ENCODE peak calls at places on chromosomes 2 and 18, in six cellular contexts. Y is AG04450, O is tibial nerve, K is psoas muscle, E is Caco-2, N is heart right ventricle. C is an unnamed sample.
A peak's percentile ranks its signal among the peaks of the same experiment; 100 is the strongest.

GRCh38 chr2:189164732-189165131 is 14.8 kb downstream of the COL5A2 start:
- DNase-seq in Y (no peak), O (peak; percentile 60), K (no peak), E (peak; percentile 33), N (no peak), C (no peak)

GRCh38 chr2:176540995-176541394 is 271.8 kb downstream of the MTX2 start:
- DNase-seq in Y (no peak), O (no peak), K (no peak), E (no peak), N (no peak), C (no peak)

GRCh38 chr18:70931942-70932814 is 643.3 kb downstream of the SOCS6 start:
- DNase-seq in Y (no peak), O (peak; percentile 9), K (no peak), E (no peak), N (no peak), C (no peak)

GRCh38 chr2:72132981-72133720 is 14.5 kb downstream of the CYP26B1 start:
- DNase-seq in Y (no peak), O (no peak), K (no peak), E (no peak), N (no peak), C (no peak)

GRCh38 chr18:36798738-36799473 is 29.9 kb downstream of the TPGS2 start:
- DNase-seq in Y (no peak), O (no peak), K (no peak), E (no peak), N (no peak), C (no peak)

GRCh38 chr18:11851156-11852047 is at the start of gene CHMP1B:
- DNase-seq in Y (peak; percentile 94), O (peak; percentile 98), K (peak; percentile 99), E (peak; percentile 97), N (peak; percentile 98), C (peak; percentile 87)

GRCh38 chr2:97758131-97758705 is 44.8 kb downstream of the ZAP70 start:
- DNase-seq in Y (no peak), O (no peak), K (no peak), E (no peak), N (no peak), C (no peak)

GRCh38 chr18:76592096-76592495 is 97.1 kb upstream of the ZNF516 start:
- DNase-seq in Y (no peak), O (no peak), K (no peak), E (no peak), N (no peak), C (no peak)

GRCh38 chr2:113225505-113226259 is 51.9 kb downstream of the PSD4 start:
- DNase-seq in Y (no peak), O (no peak), K (no peak), E (peak; percentile 46), N (no peak), C (no peak)

GRCh38 chr2:73099486-73099885 is 13.3 kb downstream of the RAB11FIP5 start:
- DNase-seq in Y (no peak), O (no peak), K (no peak), E (no peak), N (no peak), C (no peak)

GRCh38 chr2:136242687-136243277 is 124.8 kb upstream of the CXCR4 start:
- DNase-seq in Y (no peak), O (no peak), K (no peak), E (no peak), N (no peak), C (no peak)

GRCh38 chr2:173136614-173137013 is 61.0 kb downstream of the MAP3K20 start:
- DNase-seq in Y (no peak), O (no peak), K (no peak), E (no peak), N (no peak), C (no peak)

GRCh38 chr2:73894877-73895276 is 2.1 kb downstream of the ACTG2 start:
- DNase-seq in Y (no peak), O (no peak), K (no peak), E (no peak), N (no peak), C (no peak)

GRCh38 chr2:234631896-234632514 is 135.1 kb upstream of the ARL4C start:
- DNase-seq in Y (no peak), O (no peak), K (no peak), E (no peak), N (no peak), C (no peak)

GRCh38 chr2:138421315-138421970 is 80.1 kb upstream of the SPOPL start:
- DNase-seq in Y (no peak), O (no peak), K (no peak), E (peak; percentile 44), N (no peak), C (no peak)

GRCh38 chr2:114577657-114578056 is 135.2 kb downstream of the DPP10 start:
- DNase-seq in Y (no peak), O (no peak), K (no peak), E (no peak), N (no peak), C (no peak)

DNA sequence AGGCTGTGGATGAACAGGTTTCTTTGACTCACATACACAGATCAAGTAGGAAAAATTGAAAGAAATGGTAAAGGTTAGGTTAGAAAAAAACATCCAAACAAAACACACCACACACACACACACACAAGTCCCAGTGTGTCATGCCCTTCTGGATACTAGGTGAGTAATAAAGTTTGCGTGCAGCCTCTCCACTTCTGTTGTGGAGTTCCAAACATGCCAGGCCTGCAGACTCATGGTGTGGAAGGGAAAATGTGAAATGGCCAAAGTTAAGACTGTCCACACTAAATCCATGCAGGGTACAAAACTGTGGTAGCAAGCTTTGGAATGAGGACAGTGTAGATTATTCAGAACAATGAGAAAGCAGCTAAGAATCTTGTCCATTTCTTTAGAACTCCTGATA is 114.6 kb downstream of the IKZF2 start:
- DNase-seq in Y (peak; percentile 18), O (no peak), K (no peak), E (no peak), N (no peak), C (peak; percentile 73)
- H3K4me3 ChIP-seq in Y (no peak overlapping the region), O (no peak overlapping the region), K (no peak overlapping the region), E (no peak overlapping the region), N (no peak overlapping the region), C (no peak overlapping the region)

GRCh38 chr2:240561325-240561971 is 1.3 kb downstream of the DUSP28 start:
- DNase-seq in Y (no peak), O (no peak), K (no peak), E (no peak), N (no peak), C (peak; percentile 37)

GRCh38 chr2:240559271-240559670 is 886 bp upstream of the DUSP28 start:
- DNase-seq in Y (no peak), O (no peak), K (no peak), E (no peak), N (no peak), C (no peak)

GRCh38 chr2:240558229-240558885 is 569 bp upstream of the ANKMY1 start:
- DNase-seq in Y (no peak), O (no peak), K (peak; percentile 16), E (no peak), N (no peak), C (no peak)

GRCh38 chr2:240560084-240560479 is at the start of gene DUSP28:
- DNase-seq in Y (no peak), O (peak; percentile 80), K (peak; percentile 95), E (peak; percentile 87), N (peak; percentile 93), C (no peak)

DNA sequence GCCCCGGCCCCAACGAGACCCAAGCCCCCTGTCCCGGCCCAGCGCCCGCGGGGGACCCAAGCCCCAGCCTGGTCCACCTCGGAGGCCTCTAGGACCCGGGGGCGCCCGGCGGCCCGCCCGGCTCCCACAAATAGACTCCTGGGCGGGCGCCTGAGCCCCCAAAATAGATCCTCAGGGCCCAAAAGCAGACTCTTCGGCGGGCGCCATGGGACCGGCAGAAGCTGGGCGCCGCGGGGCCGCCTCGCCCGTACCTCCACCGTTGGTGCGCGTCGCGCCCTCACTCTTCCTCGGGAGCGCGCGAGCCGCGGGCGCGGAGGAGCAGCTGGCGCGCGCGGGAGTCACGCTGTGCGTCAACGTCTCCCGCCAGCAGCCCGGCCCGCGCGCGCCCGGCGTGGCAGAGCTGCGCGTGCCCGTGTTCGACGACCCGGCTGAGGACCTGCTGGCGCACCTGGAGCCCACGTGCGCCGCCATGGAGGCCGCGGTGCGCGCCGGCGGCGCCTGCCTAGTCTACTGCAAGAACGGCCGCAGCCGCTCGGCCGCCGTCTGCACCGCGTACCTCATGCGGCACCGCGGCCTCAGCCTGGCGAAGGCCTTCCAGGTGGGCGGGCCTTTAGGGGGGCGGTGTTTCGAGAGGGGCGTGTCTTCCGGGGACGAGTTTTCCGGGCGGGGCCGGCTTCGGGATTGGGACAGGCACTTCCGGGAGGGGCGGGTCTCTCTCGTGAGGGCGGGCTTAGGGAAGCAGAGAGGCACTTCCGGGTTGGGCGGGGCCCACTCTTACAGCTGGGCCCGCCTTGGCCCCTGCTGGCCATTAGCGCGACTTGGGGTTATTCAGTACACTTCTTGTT is 545 bp downstream of the DUSP28 start:
- DNase-seq in Y (peak; percentile 93), O (peak; percentile 100), K (peak; percentile 100), E (peak; percentile 97), N (peak; percentile 100), C (peak; percentile 84)
- TF ChIP-seq CTCF in Y (peak; percentile 40), O (no peak), K (peak; percentile 26), E (no peak), N (peak; percentile 34), C (peak; percentile 33)

DNA sequence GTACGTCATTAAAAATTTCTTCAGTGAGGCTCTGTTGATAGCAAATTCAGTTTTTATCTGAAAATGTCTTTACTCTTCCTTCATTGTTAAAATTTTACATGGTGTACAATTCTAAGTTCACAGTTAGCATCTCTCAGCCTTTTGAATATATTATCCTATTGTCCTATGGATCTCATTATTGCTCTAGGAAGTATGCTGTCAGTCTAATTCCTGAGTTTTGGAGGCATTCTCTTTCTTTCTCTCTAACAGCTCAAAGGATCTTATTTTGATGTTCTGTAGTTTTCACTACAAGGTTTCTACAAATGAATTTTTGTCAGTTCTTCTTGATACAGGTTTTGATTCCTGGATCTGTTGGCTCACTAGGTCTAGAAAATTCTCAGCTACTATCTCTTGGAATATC is 2.9 kb upstream of the ACMSD start:
- DNase-seq in Y (no peak), O (no peak), K (no peak), E (no peak), N (no peak), C (no peak)
- H3K4me3 ChIP-seq in Y (no peak overlapping the region), O (no peak overlapping the region), K (no peak overlapping the region), E (no peak overlapping the region), N (no peak overlapping the region), C (no peak overlapping the region)

GRCh38 chr18:69839989-69840388 is 107.7 kb downstream of the CD226 start:
- DNase-seq in Y (no peak), O (no peak), K (no peak), E (no peak), N (no peak), C (no peak)

GRCh38 chr18:69839497-69839896 is 108.2 kb downstream of the CD226 start:
- DNase-seq in Y (no peak), O (no peak), K (no peak), E (no peak), N (no peak), C (no peak)

GRCh38 chr18:69838003-69838402 is 109.7 kb downstream of the CD226 start:
- DNase-seq in Y (no peak), O (no peak), K (no peak), E (no peak), N (no peak), C (no peak)

GRCh38 chr18:69838620-69839411 is 108.9 kb downstream of the CD226 start:
- DNase-seq in Y (no peak), O (no peak), K (no peak), E (peak; percentile 2), N (no peak), C (no peak)

DNA sequence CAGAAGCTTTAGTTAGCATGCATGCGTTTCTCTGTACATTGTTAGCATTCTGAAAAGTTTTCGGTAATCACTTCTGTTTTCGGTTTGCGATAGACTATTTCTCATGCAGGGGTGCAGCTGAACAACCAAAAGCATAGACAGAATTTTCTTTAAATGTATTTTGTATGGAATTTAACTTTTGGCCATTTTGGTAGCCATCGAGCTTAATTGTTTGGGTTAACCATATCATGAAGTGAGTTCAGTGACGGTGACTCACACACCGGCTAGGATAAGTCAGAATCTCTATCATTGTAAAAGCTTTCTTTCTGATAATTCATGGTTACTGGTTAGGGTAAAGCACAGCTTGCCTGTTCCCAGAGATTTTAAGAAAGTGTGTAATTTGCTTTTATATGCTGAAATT is 107.2 kb downstream of the CD226 start:
- DNase-seq in Y (no peak), O (no peak), K (no peak), E (no peak), N (no peak), C (no peak)
- TF ChIP-seq CTCF in Y (no peak), O (no peak), K (no peak), E (no peak), N (no peak), C (no peak)